ENCODE peak calls at places on chromosomes 1 and 21, in four cellular contexts. F is Panc1; L is naive thymus-derived CD8-positive, alpha-beta T cell; U is heart right ventricle. X is an unnamed sample.

GRCh38 chr1:71521655-71522264 is 440.9 kb upstream of the ZRANB2 start:
- ATAC-seq in F (peak; percentile 63), L (no peak), U (no peak), X (peak; percentile 84)

GRCh38 chr1:30699762-30700161 is 23.6 kb downstream of the MATN1 start:
- ATAC-seq in U (no peak), L (no peak), F (no peak), X (no peak)

GRCh38 chr1:18743233-18743632 is 112.6 kb downstream of the PAX7 start:
- ATAC-seq in F (no peak), U (no peak), L (no peak), X (no peak)

GRCh38 chr1:223811634-223812101 is 34.1 kb downstream of the TP53BP2 start:
- ATAC-seq in F (peak; percentile 79), U (no peak), L (peak; percentile 72), X (peak; percentile 88)

GRCh38 chr1:216722841-216723240 is 388 bp downstream of the ESRRG start:
- ATAC-seq in F (no peak), U (peak; percentile 50), L (no peak), X (peak; percentile 39)

GRCh38 chr1:20634065-20634593 is 871 bp downstream of the PINK1 start:
- ATAC-seq in L (peak; percentile 18), F (peak; percentile 48), U (no peak), X (peak; percentile 41)

GRCh38 chr1:1089731-1090423 is 15.8 kb upstream of the RNF223 start:
- ATAC-seq in L (no peak), F (no peak), U (no peak), X (no peak)

GRCh38 chr1:202107801-202108731 is 14.7 kb upstream of the GPR37L1 start:
- ATAC-seq in L (no peak), U (peak; percentile 51), F (peak; percentile 40), X (no peak)

GRCh38 chr21:15221799-15222386 is 157.1 kb upstream of the NRIP1 start:
- ATAC-seq in U (peak; percentile 90), F (no peak), L (no peak), X (no peak)

GRCh38 chr1:40308036-40308727 is 8.9 kb downstream of the COL9A2 start:
- ATAC-seq in F (no peak), L (no peak), U (peak; percentile 63), X (no peak)

GRCh38 chr1:119290297-119290696 is 78.3 kb upstream of the HAO2 start:
- ATAC-seq in U (no peak), F (no peak), L (no peak), X (no peak)

GRCh38 chr1:224632921-224633321 is 16.8 kb downstream of the CNIH3 start:
- ATAC-seq in L (no peak), F (no peak), U (no peak), X (peak; percentile 77)

GRCh38 chr1:116262207-116262994 is 110.6 kb upstream of the ATP1A1 start:
- ATAC-seq in L (peak; percentile 50), F (no peak), U (no peak), X (no peak)

GRCh38 chr1:171431994-171432393 is 53.3 kb upstream of the PRRC2C start:
- ATAC-seq in U (no peak), L (no peak), F (no peak), X (no peak)

GRCh38 chr1:99370476-99370875 is 106.2 kb downstream of the PLPPR4 start:
- ATAC-seq in L (no peak), U (no peak), F (no peak), X (no peak)

GRCh38 chr1:228544021-228544850 is 57.1 kb downstream of the RNF187 start:
- ATAC-seq in U (no peak), L (no peak), F (no peak), X (no peak)

X was measured in SK-N-SH treated with all-trans-retinoic acid at 6 μM for 48 hours.